ENCODE peak calls at places on chromosome 11, in six cellular contexts. M, C, D, O, V and P are unnamed samples. For H3K9me3, the result is how much of the 10 kb centered on the place peaks cover.

GRCh38 chr11:118953265-118953664 is 2.8 kb upstream of the UPK2 start:
- DNase-seq in M (peak), O (no peak), D (peak), C (peak), V (no peak), P (no peak)

GRCh38 chr11:109236696-109237095 is 185.3 kb upstream of the C11orf87 start:
- DNase-seq in M (no peak), D (peak), O (no peak), C (no peak), V (no peak), P (no peak)

GRCh38 chr11:112831969-112832368 is 129.3 kb upstream of the NCAM1 start:
- DNase-seq in C (no peak), V (no peak), D (no peak), O (no peak), M (no peak), P (no peak)

GRCh38 chr11:69480547-69481392 is 693 bp upstream of the LINC01488 start:
- DNase-seq in O (no peak), C (no peak), M (peak), D (peak), V (peak), P (no peak)

GRCh38 chr11:46397526-46397925 is 6.0 kb upstream of the CHRM4 start:
- DNase-seq in C (no peak), D (no peak), O (no peak), M (no peak), V (no peak), P (no peak)

GRCh38 chr11:8258771-8259170 is 4.9 kb downstream of the LMO1 start:
- DNase-seq in M (peak), D (peak), V (peak), C (no peak), O (no peak), P (peak)

GRCh38 chr11:69138265-69138664 is 17.5 kb upstream of the SMIM38 start:
- DNase-seq in O (peak), M (peak), D (peak), C (no peak), V (peak), P (no peak)

GRCh38 chr11:62432695-62433094 is 13.9 kb downstream of the SCGB1A1 start:
- DNase-seq in D (no peak), O (no peak), C (no peak), M (no peak), V (no peak), P (no peak)

GRCh38 chr11:8631395-8632110 is 37.5 kb upstream of the STK33 start:
- DNase-seq in D (peak), M (peak), O (no peak), C (no peak), V (no peak), P (no peak)

GRCh38 chr11:1832181-1832988 is 2.4 kb upstream of the SYT8 start:
- DNase-seq in C (peak), M (no peak), O (peak), V (peak), D (peak), P (peak)

GRCh38 chr11:17129003-17129402 is 51.5 kb upstream of the RPS13 start:
- DNase-seq in C (no peak), M (peak), V (no peak), O (no peak), D (peak), P (no peak)

GRCh38 chr11:3153291-3153861 is 11.7 kb downstream of the OSBPL5 start:
- DNase-seq in O (no peak), C (no peak), M (peak), D (peak), V (peak), P (no peak)

GRCh38 chr11:16989554-16989953 is 24.7 kb downstream of the PLEKHA7 start:
- DNase-seq in C (no peak), V (no peak), O (no peak), D (no peak), M (no peak), P (no peak)

GRCh38 chr11:7490535-7490934 is 5.2 kb downstream of the OLFML1 start:
- DNase-seq in D (no peak), M (no peak), V (no peak), C (no peak), O (no peak), P (no peak)

GRCh38 chr11:124402326-124402922 is 3.6 kb upstream of the OR8B3 start:
- DNase-seq in M (peak), D (peak), C (peak), V (peak), O (peak), P (peak)

GRCh38 chr11:34013893-34014571 is 37.5 kb upstream of the CAPRIN1 start:
- DNase-seq in O (no peak), D (no peak), M (no peak), C (no peak), V (peak), P (no peak)

GRCh38 chr11:108618529-108618928 is 25.0 kb upstream of the EXPH5 start:
- DNase-seq in V (no peak), O (no peak), C (no peak), D (no peak), M (no peak), P (no peak)

DNA sequence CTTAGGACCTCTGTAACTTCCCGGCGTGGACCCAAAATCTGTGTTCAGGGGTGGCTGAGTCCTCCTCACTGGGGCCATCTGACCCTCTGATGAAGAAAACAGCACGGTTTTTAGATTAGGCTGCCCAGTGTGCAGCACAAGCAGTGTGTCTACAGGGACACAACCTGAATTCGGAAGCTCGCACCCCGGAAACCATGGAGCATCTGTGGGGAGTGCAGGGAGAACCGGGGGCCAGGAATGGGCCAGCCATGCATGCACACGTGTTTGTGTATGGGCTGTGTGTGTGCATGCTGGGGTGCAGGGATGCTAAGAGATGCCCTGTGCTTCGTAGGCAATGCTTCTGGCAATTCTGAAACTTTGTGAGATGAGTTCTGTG is 342.8 kb upstream of the B3GAT1 start:
- DNase-seq in V (no peak), D (no peak), O (no peak), M (no peak), C (no peak), P (no peak)
- H3K9me3 ChIP-seq in V (under half), D (under half), O (under half), M (half or more), C (under half), P (under half)

GRCh38 chr11:78227906-78228305 is 39.2 kb downstream of the USP35 start:
- DNase-seq in C (no peak), M (no peak), V (no peak), D (no peak), O (no peak), P (no peak)
- TF ChIP-seq CTCF in C (no peak), M (no peak), V (no peak), D (no peak), O (no peak), P (no peak)

GRCh38 chr11:75114465-75114864 is 17.8 kb upstream of the OR2AT4 start:
- DNase-seq in C (no peak), V (no peak), M (no peak), D (no peak), O (no peak), P (no peak)
- H3K27ac ChIP-seq in C (no peak), V (no peak), M (no peak), D (no peak), O (no peak), P (no peak)

GRCh38 chr11:70885721-70886305 is 366.6 kb downstream of the SHANK2 start:
- DNase-seq in C (no peak), D (no peak), M (peak), O (no peak), V (peak), P (no peak)
- H3K9me3 ChIP-seq in C (under half), D (under half), M (under half), O (under half), V (under half), P (under half)

GRCh38 chr11:131349368-131350086 is 20.9 kb upstream of the NTM start:
- DNase-seq in C (no peak), D (no peak), O (no peak), V (no peak), M (no peak), P (no peak)
- TF ChIP-seq CTCF in C (peak), D (no peak), O (no peak), V (no peak), M (no peak), P (no peak)

GRCh38 chr11:100715163-100715792 is 28.2 kb downstream of the ARHGAP42 start:
- DNase-seq in O (no peak), M (no peak), C (no peak), D (no peak), V (no peak), P (no peak)

GRCh38 chr11:100719809-100720221 is 32.7 kb downstream of the ARHGAP42 start:
- DNase-seq in O (peak), C (peak), D (peak), V (peak), M (peak), P (no peak)

GRCh38 chr11:100716848-100717247 is 29.8 kb downstream of the ARHGAP42 start:
- DNase-seq in D (no peak), M (no peak), V (no peak), C (no peak), O (no peak), P (no peak)

DNA sequence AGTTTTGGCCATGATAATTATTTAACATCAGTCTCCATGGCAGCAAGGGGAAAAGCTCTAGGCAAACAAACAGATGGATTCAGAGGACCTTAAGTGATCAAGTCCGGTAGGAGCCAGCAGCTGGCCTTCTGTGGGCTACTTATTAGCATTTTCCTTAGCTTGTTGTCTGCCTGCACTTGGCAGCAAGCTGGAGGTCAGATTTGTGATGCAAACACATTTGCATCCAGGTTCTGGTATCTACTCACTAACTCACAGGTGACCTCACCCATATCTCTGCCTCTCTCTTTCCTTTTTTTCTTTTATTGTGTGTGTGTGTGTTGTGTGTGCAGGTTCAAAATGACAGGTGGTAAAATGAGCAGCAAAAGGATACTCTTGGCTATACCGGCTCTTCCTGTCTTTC is 32.3 kb downstream of the ARHGAP42 start:
- DNase-seq in V (no peak), D (peak), O (peak), M (peak), C (peak), P (no peak)
- H3K27ac ChIP-seq in V (peak), D (peak), O (peak), M (no peak), C (peak), P (no peak)

GRCh38 chr11:35071722-35072121 is 67.2 kb upstream of the CD44 start:
- DNase-seq in V (no peak), C (no peak), M (no peak), D (no peak), O (no peak), P (no peak)
- H3K9me3 ChIP-seq in V (under half), C (under half), M (under half), D (under half), O (under half), P (under half)

GRCh38 chr11:70511345-70511744 is 113.0 kb downstream of the CTTN start:
- DNase-seq in M (no peak), D (no peak), V (no peak), C (no peak), O (no peak), P (no peak)
- TF ChIP-seq CTCF in M (no peak), D (no peak), V (no peak), C (peak), O (peak), P (no peak)